ENCODE peak calls at places on chromosomes 4 and X, in eight cellular contexts. A, U, P, D, G, X, Z and L are unnamed samples.

GRCh38 chr4:95847908-95848468 is 8.1 kb downstream of the PDHA2 start:
- DNase-seq in G (no peak), D (no peak), A (no peak), P (no peak), X (no peak), Z (no peak), U (no peak), L (no peak)

GRCh38 chr4:43369036-43369594 is 476.6 kb downstream of the GRXCR1 start:
- DNase-seq in X (no peak), U (no peak), Z (no peak), A (no peak), D (no peak), G (no peak), P (no peak), L (no peak)

GRCh38 chr4:26273308-26273980 is 47.4 kb upstream of the RBPJ start:
- DNase-seq in D (no peak), A (peak), X (no peak), Z (peak), G (peak), P (no peak), U (no peak), L (no peak)

GRCh38 chrX:48956728-48957414 is 536 bp downstream of the OTUD5 start:
- DNase-seq in A (no peak), Z (no peak), D (no peak), G (peak), P (no peak), U (no peak), X (peak), L (no peak)

GRCh38 chrX:125306335-125306866 is 13.3 kb upstream of the TEX13C start:
- DNase-seq in X (no peak), D (no peak), U (no peak), P (no peak), A (no peak), Z (no peak), G (no peak), L (no peak)

GRCh38 chrX:22963186-22963585 is 36.6 kb upstream of the DDX53 start:
- DNase-seq in D (peak), U (no peak), G (no peak), X (no peak), Z (no peak), A (no peak), P (no peak), L (no peak)

GRCh38 chr4:124123181-124123580 is 589.4 kb downstream of the ANKRD50 start:
- DNase-seq in U (no peak), G (no peak), P (no peak), D (no peak), Z (no peak), A (no peak), X (no peak), L (no peak)

GRCh38 chr4:9608300-9608699 is 164.1 kb downstream of the DEFB131A start:
- DNase-seq in A (no peak), U (no peak), P (no peak), X (no peak), D (no peak), G (no peak), Z (no peak), L (no peak)

GRCh38 chrX:9873952-9874351 is 87.7 kb downstream of the SHROOM2 start:
- DNase-seq in X (peak), G (no peak), Z (no peak), P (no peak), U (no peak), A (no peak), D (peak), L (no peak)

GRCh38 chr4:6201580-6202091 is 1.3 kb upstream of the JAKMIP1 start:
- DNase-seq in X (no peak), A (peak), U (no peak), G (no peak), P (peak), Z (no peak), D (no peak), L (no peak)

GRCh38 chr4:25310066-25310824 is 2.3 kb upstream of the ZCCHC4 start:
- DNase-seq in Z (no peak), X (no peak), A (no peak), U (no peak), P (no peak), G (no peak), D (no peak), L (no peak)

GRCh38 chr4:48467891-48468290 is 15.3 kb upstream of the SLC10A4 start:
- DNase-seq in G (no peak), A (no peak), Z (no peak), U (no peak), X (no peak), D (no peak), P (no peak), L (no peak)

GRCh38 chrX:109732319-109732779 is 708 bp downstream of the ACSL4 start:
- DNase-seq in A (no peak), U (no peak), P (no peak), D (peak), X (peak), G (no peak), Z (no peak), L (peak)

GRCh38 chr4:128255906-128256305 is 31.7 kb downstream of the PGRMC2 start:
- DNase-seq in G (no peak), U (no peak), P (no peak), A (no peak), X (no peak), D (no peak), Z (no peak), L (no peak)

GRCh38 chr4:20420916-20421315 is 169.2 kb downstream of the SLIT2 start:
- DNase-seq in P (no peak), X (no peak), U (no peak), D (no peak), Z (no peak), A (no peak), G (no peak), L (no peak)

GRCh38 chr4:6379787-6380745 is 92.3 kb downstream of the PPP2R2C start:
- DNase-seq in G (no peak), A (no peak), Z (no peak), X (no peak), D (no peak), U (no peak), P (no peak), L (no peak)

GRCh38 chrX:95117556-95117955 is 1443.5 kb downstream of the FAM133A start:
- DNase-seq in A (no peak), G (no peak), Z (no peak), X (no peak), P (no peak), D (no peak), U (no peak), L (no peak)
- TF ChIP-seq POLR2A in A (no peak), G (no peak), Z (no peak), X (no peak), P (no peak), D (no peak), U (no peak), L (no peak)

GRCh38 chrX:16719334-16720084 is at the start of gene SYAP1:
- DNase-seq in U (peak), Z (peak), D (peak), X (peak), G (peak), A (peak), P (peak), L (peak)
- TF ChIP-seq POLR2A in U (peak), Z (peak), D (peak), X (peak), G (peak), A (peak), P (no peak), L (peak)

DNA sequence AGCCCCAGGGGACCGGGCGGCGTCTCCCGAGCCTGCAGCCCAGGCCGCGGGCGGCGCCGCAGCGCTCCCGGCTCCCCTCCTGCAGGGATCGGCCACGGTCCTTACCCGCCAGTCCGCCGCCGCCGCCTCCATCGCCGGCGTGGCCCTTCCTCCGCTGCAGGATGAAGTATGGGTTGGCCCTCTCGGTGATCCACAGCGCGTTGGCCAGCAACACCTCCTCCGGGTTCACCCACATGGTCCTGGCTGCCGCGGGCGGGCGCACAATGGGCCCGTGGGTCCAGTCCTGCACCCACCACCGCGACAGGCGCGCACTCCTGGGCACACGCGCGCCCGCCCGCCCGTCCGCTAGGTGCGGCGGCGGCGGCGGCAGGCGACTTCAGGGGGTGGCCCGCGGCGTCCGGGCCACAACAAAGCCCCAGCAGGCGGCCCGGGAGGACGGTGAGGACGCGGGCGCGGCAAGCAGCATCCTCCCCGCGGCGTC is 334 bp downstream of the TBC1D9 start:
- DNase-seq in Z (peak), A (peak), U (peak), X (peak), P (peak), G (peak), D (peak), L (peak)
- TF ChIP-seq POLR2A in Z (no peak), A (no peak), U (no peak), X (no peak), P (no peak), G (no peak), D (no peak), L (no peak)

GRCh38 chr4:152169666-152170065 is 366.2 kb downstream of the FBXW7 start:
- DNase-seq in U (no peak), X (no peak), G (no peak), D (no peak), A (no peak), Z (no peak), P (no peak), L (no peak)
- TF ChIP-seq POLR2A in U (no peak), X (no peak), G (no peak), D (no peak), A (no peak), Z (no peak), P (no peak), L (no peak)

DNA sequence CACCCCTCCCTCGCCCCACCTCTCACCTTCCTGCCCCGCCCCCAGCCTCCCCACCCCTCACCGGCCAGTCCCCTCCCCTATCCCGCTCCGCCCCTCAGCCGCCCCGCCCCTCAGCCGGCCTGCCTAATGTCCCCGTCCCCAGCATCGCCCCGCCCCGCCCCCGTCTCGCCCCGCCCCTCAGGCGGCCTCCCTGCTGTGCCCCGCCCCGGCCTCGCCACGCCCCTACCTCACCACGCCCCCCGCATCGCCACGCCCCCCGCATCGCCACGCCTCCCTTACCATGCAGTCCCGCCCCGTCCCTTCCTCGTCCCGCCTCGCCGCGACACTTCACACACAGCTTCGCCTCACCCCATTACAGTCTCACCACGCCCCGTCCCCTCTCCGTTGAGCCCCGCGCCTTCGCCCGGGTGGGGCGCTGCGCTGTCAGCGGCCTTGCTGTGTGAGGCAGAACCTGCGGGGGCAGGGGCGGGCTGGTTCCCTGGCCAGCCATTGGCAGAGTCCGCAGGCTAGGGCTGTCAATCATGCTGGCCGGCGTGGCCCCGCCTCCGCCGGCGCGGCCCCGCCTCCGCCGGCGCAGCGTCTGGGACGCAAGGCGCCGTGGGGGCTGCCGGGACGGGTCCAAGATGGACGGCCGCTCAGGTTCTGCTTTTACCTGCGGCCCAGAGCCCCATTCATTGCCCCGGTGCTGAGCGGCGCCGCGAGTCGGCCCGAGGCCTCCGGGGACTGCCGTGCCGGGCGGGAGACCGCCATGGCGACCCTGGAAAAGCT is at the start of the genes HTT and HTT-AS:
- DNase-seq in D (peak), U (peak), A (peak), Z (peak), G (peak), X (peak), P (peak), L (peak)
- TF ChIP-seq POLR2A in D (peak), U (peak), A (peak), Z (peak), G (peak), X (peak), P (no peak), L (peak)

GRCh38 chrX:40092808-40093435 is 4.8 kb downstream of the BCOR start:
- DNase-seq in G (no peak), A (no peak), X (no peak), Z (no peak), D (no peak), U (no peak), P (no peak), L (no peak)
- TF ChIP-seq POLR2A in G (no peak), A (no peak), X (no peak), Z (no peak), D (no peak), U (no peak), P (no peak), L (no peak)

DNA sequence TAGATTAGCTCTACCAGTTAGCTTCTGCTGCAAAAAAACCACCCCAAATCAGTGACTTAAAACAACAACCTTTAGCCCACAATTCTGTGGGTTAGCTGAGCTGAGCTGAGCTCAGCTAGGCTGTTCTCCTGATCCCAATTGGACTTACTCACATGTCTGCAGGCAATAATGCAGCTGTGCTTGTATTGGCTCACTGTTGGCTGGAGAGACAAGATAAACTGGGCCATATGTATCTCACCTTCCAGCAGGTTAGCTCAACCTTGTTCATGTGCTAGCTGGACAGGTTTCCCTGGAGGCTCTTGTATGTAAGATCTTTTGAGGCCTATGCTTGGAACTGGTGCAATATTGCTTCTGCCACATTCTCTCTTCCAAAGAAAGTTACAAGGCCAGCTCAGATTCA is 261.5 kb upstream of the ADGRL3 start:
- DNase-seq in Z (no peak), P (no peak), X (no peak), A (no peak), G (no peak), U (no peak), D (no peak), L (no peak)
- TF ChIP-seq POLR2A in Z (no peak), P (no peak), X (no peak), A (no peak), G (no peak), U (no peak), D (no peak), L (no peak)